ENCODE peak calls at places on chromosomes 7 and 10, in eight cellular contexts. H is NCI-H1092, F is AG09319, K is D721Med, L is heart right ventricle, W is frontal cortex, V is brain microvascular endothelial cell, A is A172. O is an unnamed sample.

GRCh38 chr7:46754135-46754730 is 827.7 kb downstream of the TNS3 start:
- DNase-seq in H (no peak), F (no peak), K (no peak), L (no peak), W (no peak), V (peak), A (peak), O (no peak)

GRCh38 chr10:15027741-15028140 is 16.0 kb upstream of the OLAH start:
- DNase-seq in H (no peak), F (no peak), K (no peak), L (no peak), W (no peak), V (peak), A (no peak), O (no peak)

GRCh38 chr7:27262121-27262520 is 19.5 kb downstream of the EVX1 start:
- DNase-seq in H (no peak), F (no peak), K (no peak), L (no peak), W (no peak), V (no peak), A (peak), O (no peak)

GRCh38 chr10:49610735-49611165 is 640 bp downstream of the SLC18A3 start:
- DNase-seq in H (no peak), F (no peak), K (no peak), L (no peak), W (no peak), V (no peak), A (no peak), O (no peak)

GRCh38 chr7:5694221-5694754 is 87.2 kb downstream of the RNF216 start:
- DNase-seq in H (no peak), F (peak), K (no peak), L (no peak), W (no peak), V (peak), A (peak), O (peak)

GRCh38 chr10:33234779-33235178 is 99.7 kb downstream of the NRP1 start:
- DNase-seq in H (no peak), F (no peak), K (no peak), L (no peak), W (no peak), V (peak), A (no peak), O (no peak)

GRCh38 chr7:50652400-50653115 is 87.4 kb upstream of the DDC start:
- DNase-seq in H (no peak), F (no peak), K (no peak), L (no peak), W (no peak), V (no peak), A (no peak), O (no peak)

GRCh38 chr10:102648889-102649752 is 4.8 kb downstream of the TRIM8 start:
- DNase-seq in H (no peak), F (no peak), K (no peak), L (no peak), W (no peak), V (no peak), A (no peak), O (no peak)

GRCh38 chr7:34087892-34088891 is 182.9 kb downstream of the BMPER start:
- DNase-seq in H (no peak), F (no peak), K (no peak), L (no peak), W (no peak), V (peak), A (peak), O (no peak)

GRCh38 chr7:29095666-29096560 is 50.4 kb downstream of the CPVL start:
- DNase-seq in H (no peak), F (no peak), K (no peak), L (no peak), W (no peak), V (no peak), A (no peak), O (no peak)

GRCh38 chr10:26987851-26988250 is 112.4 kb downstream of the ANKRD26 start:
- DNase-seq in H (no peak), F (no peak), K (no peak), L (no peak), W (no peak), V (no peak), A (no peak), O (no peak)

GRCh38 chr7:1709900-1710299 is 39.8 kb downstream of the ELFN1 start:
- DNase-seq in H (no peak), F (no peak), K (no peak), L (no peak), W (peak), V (no peak), A (no peak), O (no peak)

GRCh38 chr7:130912910-130913720 is 179.1 kb upstream of the KLF14 start:
- DNase-seq in H (no peak), F (peak), K (no peak), L (peak), W (no peak), V (peak), A (peak), O (peak)

GRCh38 chr7:97871659-97872024 is 566 bp downstream of the ASNS start:
- DNase-seq in H (no peak), F (no peak), K (no peak), L (peak), W (peak), V (no peak), A (no peak), O (no peak)

GRCh38 chr10:82982110-82982608 is 1107.2 kb downstream of the NRG3 start:
- DNase-seq in H (no peak), F (peak), K (no peak), L (no peak), W (peak), V (peak), A (peak), O (peak)

GRCh38 chr7:100166317-100166940 is 2.0 kb downstream of the GAL3ST4 start:
- DNase-seq in H (no peak), F (no peak), K (no peak), L (no peak), W (no peak), V (no peak), A (no peak), O (no peak)

GRCh38 chr10:21424511-21424910 is 101.0 kb downstream of the SKIDA1 start:
- DNase-seq in H (no peak), F (no peak), K (no peak), L (no peak), W (no peak), V (no peak), A (no peak), O (peak)

GRCh38 chr10:24463683-24464426 is 254.9 kb downstream of the KIAA1217 start:
- DNase-seq in H (no peak), F (no peak), K (no peak), L (no peak), W (no peak), V (peak), A (peak), O (no peak)

GRCh38 chr7:125383324-125383723 is 453.7 kb upstream of the POT1 start:
- DNase-seq in H (no peak), F (no peak), K (no peak), L (no peak), W (no peak), V (no peak), A (no peak), O (no peak)

GRCh38 chr10:72612203-72612826 is 13.6 kb downstream of the MICU1 start:
- DNase-seq in H (peak), F (no peak), K (no peak), L (peak), W (no peak), V (no peak), A (no peak), O (no peak)

GRCh38 chr10:9331583-9332008 is 1277.1 kb downstream of the GATA3 start:
- DNase-seq in H (no peak), F (no peak), K (peak), L (no peak), W (peak), V (peak), A (peak), O (peak)

GRCh38 chr10:126921162-126921561 is 15.9 kb downstream of the DOCK1 start:
- DNase-seq in H (no peak), F (no peak), K (no peak), L (no peak), W (no peak), V (no peak), A (no peak), O (no peak)

GRCh38 chr10:81018898-81019890 is 481.5 kb downstream of the SH2D4B start:
- DNase-seq in H (peak), F (peak), K (no peak), L (peak), W (peak), V (peak), A (peak), O (no peak)

GRCh38 chr10:95567903-95568630 is 6.9 kb upstream of the SORBS1 start:
- DNase-seq in H (no peak), F (no peak), K (no peak), L (no peak), W (no peak), V (no peak), A (peak), O (no peak)

GRCh38 chr7:5528071-5528814 is 104.6 kb upstream of the TNRC18 start:
- DNase-seq in H (no peak), F (no peak), K (no peak), L (peak), W (no peak), V (no peak), A (peak), O (no peak)

GRCh38 chr10:46301721-46302479 is 15.1 kb downstream of the ANTXRL start:
- DNase-seq in H (no peak), F (no peak), K (no peak), L (no peak), W (no peak), V (no peak), A (no peak), O (no peak)